ENCODE peak calls at places on chromosomes 3 and 15, in eight cellular contexts. V is pulmonary artery endothelial cell; L is NCI-H1092 treated with DMSO at 0.1 percent for 48 hours; G is CD8-positive, alpha-beta T cell; J is activated CD4-positive, alpha-beta T cell treated with anti-CD3 and anti-CD28 coated beads for 36 hours; B is NCI-H2171 treated with DMSO at 0.1 percent for 48 hours; I is lower leg skin; R is RWPE1. T is an unnamed sample.

GRCh38 chr15:83282859-83283812 is 1.3 kb downstream of the BNC1 start:
- DNase-seq in L (no peak), V (no peak), R (peak; percentile 36), G (no peak), I (no peak), J (peak; percentile 26), B (no peak), T (peak; percentile 78)

GRCh38 chr15:74603026-74603788 is 12.4 kb upstream of the CLK3 start:
- DNase-seq in J (no peak), R (no peak), B (no peak), I (no peak), L (no peak), V (no peak), G (no peak), T (no peak)

GRCh38 chr15:70777156-70777926 is 14.0 kb upstream of the UACA start:
- DNase-seq in I (no peak), J (no peak), V (no peak), R (no peak), B (no peak), L (no peak), G (no peak), T (peak; percentile 42)

GRCh38 chr3:75294124-75294523 is 370.0 kb upstream of the FRG2C start:
- DNase-seq in B (no peak), I (no peak), G (no peak), L (peak; percentile 31), J (peak; percentile 14), R (peak; percentile 8), V (no peak), T (peak; percentile 89)

GRCh38 chr15:81052046-81052445 is 51.3 kb downstream of the TLNRD1 start:
- DNase-seq in B (no peak), G (no peak), L (no peak), I (no peak), R (no peak), J (no peak), V (no peak), T (no peak)

GRCh38 chr15:92810418-92811138 is 89.5 kb upstream of the CHD2 start:
- DNase-seq in B (peak; percentile 89), I (peak; percentile 93), V (no peak), R (no peak), G (no peak), L (peak; percentile 82), J (peak; percentile 72), T (no peak)

GRCh38 chr15:74375303-74375693 is 7.9 kb upstream of the CYP11A1 start:
- DNase-seq in R (peak; percentile 76), I (peak; percentile 96), J (peak; percentile 93), L (peak; percentile 60), B (peak; percentile 75), G (peak; percentile 74), V (peak; percentile 67), T (peak; percentile 96)

GRCh38 chr3:126528800-126529541 is 5.0 kb downstream of the CHST13 start:
- DNase-seq in B (no peak), I (no peak), J (no peak), G (no peak), V (no peak), L (no peak), R (no peak), T (no peak)

GRCh38 chr3:23785882-23786281 is 19.9 kb upstream of the UBE2E1 start:
- DNase-seq in J (no peak), R (no peak), V (no peak), I (no peak), G (no peak), L (no peak), B (no peak), T (no peak)

GRCh38 chr3:6861989-6862879 is 1.3 kb downstream of the GRM7 start:
- DNase-seq in B (no peak), R (no peak), V (no peak), I (no peak), J (no peak), G (no peak), L (no peak), T (no peak)

GRCh38 chr3:23668430-23668904 is 137.3 kb upstream of the UBE2E1 start:
- DNase-seq in B (no peak), J (no peak), G (no peak), R (peak; percentile 62), I (no peak), L (no peak), V (peak; percentile 22), T (no peak)

GRCh38 chr15:98331676-98332075 is 316.7 kb upstream of the IGF1R start:
- DNase-seq in L (no peak), V (no peak), J (no peak), R (no peak), I (no peak), G (no peak), B (no peak), T (no peak)

GRCh38 chr3:141255864-141256263 is 24.2 kb downstream of the PXYLP1 start:
- DNase-seq in V (no peak), R (no peak), L (peak; percentile 17), G (no peak), B (peak; percentile 33), J (peak; percentile 72), I (peak; percentile 60), T (no peak)

GRCh38 chr3:65391068-65391467 is 647.6 kb downstream of the MAGI1 start:
- DNase-seq in R (no peak), B (no peak), G (no peak), I (no peak), V (no peak), J (no peak), L (no peak), T (no peak)

GRCh38 chr15:29208352-29208751 is 61.3 kb downstream of the NSMCE3 start:
- DNase-seq in L (peak; percentile 87), J (no peak), V (no peak), B (peak; percentile 83), I (no peak), G (no peak), R (peak; percentile 21), T (peak; percentile 62)

GRCh38 chr3:9600597-9600996 is 47.0 kb upstream of the LHFPL4 start:
- DNase-seq in L (peak; percentile 22), G (no peak), R (peak; percentile 14), V (no peak), I (peak; percentile 80), B (peak; percentile 46), J (peak; percentile 53), T (no peak)

GRCh38 chr15:20659265-20659664 is 117.7 kb upstream of the GOLGA6L6 start:
- DNase-seq in B (no peak), V (no peak), G (no peak), R (no peak), L (no peak), I (peak; percentile 75), J (no peak), T (no peak)

GRCh38 chr3:187748050-187748481 is 2.8 kb upstream of the BCL6 start:
- DNase-seq in G (peak; percentile 87), B (peak; percentile 35), I (peak; percentile 98), R (peak; percentile 61), L (peak; percentile 53), V (no peak), J (peak; percentile 95), T (peak; percentile 97)

GRCh38 chr3:37814547-37814946 is 47.1 kb upstream of the CTDSPL start:
- DNase-seq in G (no peak), J (no peak), L (peak; percentile 16), I (peak; percentile 1), V (no peak), B (peak; percentile 65), R (peak; percentile 2), T (no peak)

GRCh38 chr3:32414527-32415202 is 23.0 kb downstream of the CMTM7 start:
- DNase-seq in R (no peak), I (peak; percentile 81), B (no peak), J (peak; percentile 70), L (no peak), G (peak; percentile 26), V (peak; percentile 91), T (no peak)

GRCh38 chr3:54826255-54826691 is 101.6 kb downstream of the LRTM1 start:
- DNase-seq in J (no peak), I (no peak), V (no peak), G (no peak), R (no peak), L (no peak), B (no peak), T (no peak)

T was measured in esophagus muscularis mucosa.